ENCODE peak calls at places on chromosomes 4 and X, in ten cellular contexts. W is stimulated activated CD8-positive, alpha-beta memory T cell treated with anti-CD3 and anti-CD28 coated beads, Interleukin-2, amount 100 ng/mL, for 1 hour; U is fibroblast of mammary gland; N is Right ventricle myocardium inferior; O is GM23248; M is stimulated activated CD4-positive, alpha-beta T cell treated with anti-CD3 and anti-CD28 coated beads, TNF-alpha, amount 100 ng/mL, for 4 hours; I is fibroblast of lung; Z is NCI-H146; H is putamen; X is HCT116. D is an unnamed sample.

GRCh38 chrX:27924261-27924660 is 57.0 kb downstream of the DCAF8L1 start:
- DNase-seq in W (no peak), U (no peak), N (no peak), O (no peak), M (no peak), I (peak; percentile 7), Z (no peak), H (no peak), X (no peak), D (no peak)

GRCh38 chrX:40521868-40522450 is 58.8 kb upstream of the ATP6AP2 start:
- DNase-seq in W (no peak), U (no peak), N (peak; percentile 73), O (no peak), M (no peak), I (no peak), Z (no peak), H (no peak), X (no peak), D (no peak)

GRCh38 chr4:100695039-100695654 is 177.3 kb upstream of the EMCN start:
- DNase-seq in W (no peak), U (no peak), N (no peak), O (no peak), M (no peak), I (peak; percentile 2), Z (no peak), H (no peak), X (no peak), D (no peak)

GRCh38 chr4:52912608-52913007 is 50.5 kb downstream of the RASL11B start:
- DNase-seq in W (no peak), U (peak; percentile 78), N (no peak), O (peak; percentile 61), M (no peak), I (peak; percentile 44), Z (no peak), H (no peak), X (no peak), D (no peak)

GRCh38 chr4:53633608-53634007 is 42.3 kb upstream of the LNX1 start:
- DNase-seq in W (no peak), U (peak; percentile 69), N (no peak), O (peak; percentile 59), M (no peak), I (no peak), Z (no peak), H (no peak), X (no peak), D (no peak)

GRCh38 chrX:53795583-53795982 is 109.1 kb upstream of the HUWE1 start:
- DNase-seq in W (no peak), U (peak; percentile 20), N (no peak), O (peak; percentile 10), M (no peak), I (peak; percentile 1), Z (no peak), H (no peak), X (no peak), D (no peak)

GRCh38 chr4:122041312-122041711 is 89.5 kb upstream of the TRPC3 start:
- DNase-seq in W (no peak), U (no peak), N (no peak), O (no peak), M (no peak), I (no peak), Z (no peak), H (no peak), X (no peak), D (no peak)

GRCh38 chr4:186132577-186133277 is 28.2 kb downstream of the FAM149A start:
- DNase-seq in W (no peak), U (peak; percentile 7), N (no peak), O (peak; percentile 14), M (no peak), I (peak; percentile 70), Z (no peak), H (no peak), X (peak; percentile 24), D (peak; percentile 22)

GRCh38 chr4:21002976-21003375 is 302.7 kb downstream of the PACRGL start:
- DNase-seq in W (no peak), U (no peak), N (no peak), O (no peak), M (no peak), I (no peak), Z (no peak), H (no peak), X (no peak), D (no peak)

GRCh38 chr4:17493629-17494028 is 18.3 kb downstream of the QDPR start:
- DNase-seq in W (no peak), U (no peak), N (no peak), O (no peak), M (no peak), I (no peak), Z (no peak), H (no peak), X (no peak), D (no peak)

GRCh38 chrX:135437867-135438733 is 16.4 kb downstream of the SMIM10L2A start:
- DNase-seq in W (no peak), U (no peak), N (no peak), O (no peak), M (no peak), I (no peak), Z (no peak), H (no peak), X (no peak), D (no peak)

GRCh38 chr4:41471672-41472071 is 66.3 kb upstream of the LIMCH1 start:
- DNase-seq in W (no peak), U (no peak), N (no peak), O (no peak), M (no peak), I (no peak), Z (no peak), H (no peak), X (no peak), D (no peak)

GRCh38 chrX:43666301-43666912 is 10.3 kb downstream of the MAOA start:
- DNase-seq in W (no peak), U (no peak), N (no peak), O (no peak), M (no peak), I (no peak), Z (no peak), H (no peak), X (no peak), D (no peak)

GRCh38 chr4:4225915-4226605 is 669 bp downstream of the OTOP1 start:
- DNase-seq in W (no peak), U (peak; percentile 3), N (no peak), O (peak; percentile 38), M (no peak), I (peak; percentile 14), Z (peak; percentile 35), H (no peak), X (no peak), D (no peak)

GRCh38 chr4:110119347-110119746 is 79.1 kb downstream of the ELOVL6 start:
- DNase-seq in W (no peak), U (no peak), N (no peak), O (no peak), M (no peak), I (no peak), Z (no peak), H (no peak), X (no peak), D (no peak)